ENCODE peak calls at places on chromosome 16, in nine cellular contexts. F, R, M, W, J, O, L, H and S are unnamed samples.

GRCh38 chr16:48385272-48385953 is at the start of gene SIAH1:
- DNase-seq in H (peak), F (peak), L (peak), O (peak), R (peak), J (peak), W (peak), M (peak), S (peak)

GRCh38 chr16:22001591-22001990 is 675 bp upstream of the PDZD9 start:
- DNase-seq in R (no peak), J (no peak), O (no peak), W (no peak), F (peak), L (no peak), H (peak), M (peak), S (peak)

GRCh38 chr16:68128577-68129305 is 43.6 kb downstream of the NFATC3 start:
- DNase-seq in F (peak), R (no peak), O (no peak), M (no peak), L (no peak), H (peak), W (no peak), J (no peak), S (no peak)

GRCh38 chr16:54159490-54160080 is 127.0 kb downstream of the IRX3 start:
- DNase-seq in M (no peak), W (no peak), R (no peak), J (no peak), O (no peak), F (no peak), L (no peak), H (no peak), S (no peak)

GRCh38 chr16:29844575-29845331 is 18.3 kb downstream of the CDIPT start:
- DNase-seq in O (no peak), R (no peak), W (no peak), J (no peak), M (no peak), F (no peak), H (no peak), L (no peak), S (no peak)

GRCh38 chr16:48295493-48296281 is 48.3 kb upstream of the ABCC11 start:
- DNase-seq in H (no peak), L (no peak), M (no peak), R (no peak), J (no peak), F (no peak), W (no peak), O (no peak), S (no peak)

GRCh38 chr16:31085873-31086628 is 2.7 kb downstream of the PRSS53 start:
- DNase-seq in M (no peak), W (no peak), J (no peak), F (no peak), H (no peak), L (no peak), O (no peak), R (no peak), S (no peak)

GRCh38 chr16:50838165-50838564 is 96.3 kb downstream of the CYLD start:
- DNase-seq in H (no peak), L (no peak), O (no peak), F (peak), M (no peak), J (no peak), W (no peak), R (no peak), S (no peak)

GRCh38 chr16:87483481-87483880 is 9.3 kb downstream of the ZCCHC14 start:
- DNase-seq in H (no peak), L (no peak), M (no peak), J (no peak), R (no peak), W (no peak), F (no peak), O (no peak), S (no peak)

GRCh38 chr16:81855552-81856153 is 76.6 kb downstream of the PLCG2 start:
- DNase-seq in H (no peak), R (no peak), L (no peak), J (no peak), F (no peak), W (no peak), M (no peak), O (no peak), S (no peak)

GRCh38 chr16:53022374-53022773 is 30.3 kb downstream of the CHD9NB start:
- DNase-seq in H (peak), O (peak), J (no peak), W (peak), M (peak), F (peak), R (no peak), L (no peak), S (peak)